ENCODE peak calls at places on chromosomes 13 and 19, in nine cellular contexts. G, D, S, Z, M, J, X, I and K are unnamed samples.

GRCh38 chr19:33390120-33390907 is 16.8 kb downstream of the CEBPG start:
- DNase-seq in G (no peak), D (peak), S (no peak), Z (no peak), M (no peak), J (no peak), X (no peak), I (no peak), K (no peak)

GRCh38 chr13:72757792-72758535 is 23.7 kb downstream of the DIS3 start:
- DNase-seq in G (no peak), D (peak), S (no peak), Z (no peak), M (peak), J (no peak), X (peak), I (no peak), K (no peak)

GRCh38 chr13:27634791-27635190 is 13.1 kb downstream of the POLR1D start:
- DNase-seq in G (no peak), D (no peak), S (no peak), Z (no peak), M (no peak), J (no peak), X (no peak), I (no peak), K (no peak)

GRCh38 chr13:112657850-112658445 is 31.9 kb upstream of the ATP11A start:
- DNase-seq in G (no peak), D (peak), S (no peak), Z (peak), M (peak), J (no peak), X (peak), I (no peak), K (no peak)

GRCh38 chr13:37602743-37603381 is 4.3 kb upstream of the POSTN start:
- DNase-seq in G (peak), D (peak), S (no peak), Z (peak), M (peak), J (no peak), X (peak), I (no peak), K (no peak)

GRCh38 chr13:90839061-90839460 is 508.4 kb upstream of the MIR17HG start:
- DNase-seq in G (no peak), D (no peak), S (no peak), Z (no peak), M (no peak), J (no peak), X (no peak), I (no peak), K (no peak)

GRCh38 chr13:19156013-19156825 is 25.4 kb downstream of the TUBA3C start:
- DNase-seq in G (no peak), D (no peak), S (no peak), Z (no peak), M (no peak), J (no peak), X (no peak), I (no peak), K (no peak)

GRCh38 chr13:73341748-73342147 is 282.9 kb downstream of the KLF5 start:
- DNase-seq in G (no peak), D (peak), S (no peak), Z (peak), M (peak), J (no peak), X (peak), I (no peak), K (no peak)

GRCh38 chr13:30593001-30593400 is 24.7 kb upstream of the USPL1 start:
- DNase-seq in G (no peak), D (no peak), S (no peak), Z (no peak), M (no peak), J (no peak), X (no peak), I (no peak), K (no peak)

GRCh38 chr19:46355234-46355990 is 8.5 kb downstream of the PPP5C start:
- DNase-seq in G (no peak), D (no peak), S (no peak), Z (no peak), M (no peak), J (no peak), X (no peak), I (no peak), K (no peak)

GRCh38 chr19:56537442-56537841 is 1.3 kb upstream of the ZFP28 start:
- DNase-seq in G (no peak), D (no peak), S (no peak), Z (no peak), M (no peak), J (no peak), X (no peak), I (no peak), K (no peak)

GRCh38 chr13:51895906-51896888 is 34.4 kb downstream of the CCDC70 start:
- DNase-seq in G (no peak), D (peak), S (peak), Z (peak), M (peak), J (peak), X (peak), I (no peak), K (no peak)

GRCh38 chr13:73767191-73767741 is 366.9 kb downstream of the KLF12 start:
- DNase-seq in G (no peak), D (no peak), S (no peak), Z (no peak), M (no peak), J (no peak), X (no peak), I (no peak), K (no peak)

GRCh38 chr19:50839712-50840655 is 6.6 kb upstream of the KLK15 start:
- DNase-seq in G (no peak), D (no peak), S (no peak), Z (no peak), M (no peak), J (no peak), X (no peak), I (no peak), K (no peak)

GRCh38 chr13:85586422-85586831 is 212.8 kb downstream of the SLITRK6 start:
- DNase-seq in G (no peak), D (peak), S (no peak), Z (no peak), M (peak), J (no peak), X (no peak), I (no peak), K (no peak)